ENCODE peak calls at places on chromosomes 7 and 10, in six cellular contexts. P is brain microvascular endothelial cell, M is GM19239, Z is non-pigmented ciliary epithelial cell, T is adipocyte, U is AG09319. S is an unnamed sample.

GRCh38 chr7:41189866-41190265 is 513.0 kb downstream of the INHBA start:
- DNase-seq in P (peak; percentile 95), M (no peak), Z (peak; percentile 98), T (peak; percentile 73), U (peak; percentile 27), S (peak; percentile 48)

GRCh38 chr10:60521974-60522405 is 132.3 kb upstream of the ANK3 start:
- DNase-seq in P (peak; percentile 53), M (no peak), Z (peak; percentile 84), T (peak; percentile 72), U (peak; percentile 18), S (no peak)

GRCh38 chr10:71241899-71242620 is 29.7 kb downstream of the UNC5B start:
- DNase-seq in P (no peak), M (no peak), Z (no peak), T (peak; percentile 15), U (no peak), S (peak; percentile 48)

GRCh38 chr7:43015301-43015700 is 83.1 kb downstream of the MRPL32 start:
- DNase-seq in P (no peak), M (no peak), Z (no peak), T (no peak), U (no peak), S (no peak)

GRCh38 chr10:60310746-60311145 is 78.9 kb downstream of the ANK3 start:
- DNase-seq in P (no peak), M (no peak), Z (no peak), T (peak; percentile 27), U (no peak), S (no peak)

GRCh38 chr10:55734112-55734511 is 626.9 kb downstream of the ZWINT start:
- DNase-seq in P (no peak), M (no peak), Z (no peak), T (no peak), U (no peak), S (no peak)

GRCh38 chr10:3111626-3112220 is 44.4 kb downstream of the PFKP start:
- DNase-seq in P (no peak), M (no peak), Z (no peak), T (no peak), U (no peak), S (no peak)

GRCh38 chr7:1638113-1638726 is 31.9 kb upstream of the ELFN1 start:
- DNase-seq in P (no peak), M (no peak), Z (no peak), T (peak; percentile 33), U (no peak), S (no peak)

GRCh38 chr7:108459922-108460551 is 3.8 kb upstream of the NRCAM start:
- DNase-seq in P (peak; percentile 47), M (no peak), Z (no peak), T (peak; percentile 60), U (no peak), S (peak; percentile 23)

GRCh38 chr7:92808635-92809034 is 27.7 kb downstream of the CDK6 start:
- DNase-seq in P (no peak), M (no peak), Z (no peak), T (peak; percentile 59), U (no peak), S (no peak)

GRCh38 chr10:33476757-33477273 is 142.3 kb upstream of the NRP1 start:
- DNase-seq in P (no peak), M (no peak), Z (no peak), T (no peak), U (no peak), S (no peak)

GRCh38 chr7:106236065-106236464 is 48.7 kb downstream of the NAMPT start:
- DNase-seq in P (no peak), M (no peak), Z (no peak), T (no peak), U (no peak), S (no peak)

GRCh38 chr7:151008511-151009323 is 15.6 kb downstream of the ATG9B start:
- DNase-seq in P (no peak), M (peak; percentile 97), Z (no peak), T (peak; percentile 41), U (no peak), S (peak; percentile 70)

GRCh38 chr10:102740229-102740628 is 3.5 kb upstream of the WBP1L start:
- DNase-seq in P (no peak), M (no peak), Z (no peak), T (no peak), U (no peak), S (no peak)

GRCh38 chr10:19803676-19804075 is 12.6 kb upstream of the PLXDC2 start:
- DNase-seq in P (no peak), M (no peak), Z (no peak), T (no peak), U (no peak), S (no peak)

GRCh38 chr10:117931078-117931477 is 115.7 kb downstream of the RAB11FIP2 start:
- DNase-seq in P (no peak), M (no peak), Z (no peak), T (no peak), U (no peak), S (no peak)

GRCh38 chr7:104972510-104972909 is 41.5 kb upstream of the KMT2E start:
- DNase-seq in P (peak; percentile 42), M (no peak), Z (no peak), T (peak; percentile 66), U (no peak), S (peak; percentile 41)

GRCh38 chr7:55111007-55111406 is 92.2 kb downstream of the EGFR start:
- DNase-seq in P (no peak), M (no peak), Z (no peak), T (peak; percentile 81), U (no peak), S (peak; percentile 46)

GRCh38 chr7:123185756-123186155 is 14.0 kb downstream of the SLC13A1 start:
- DNase-seq in P (no peak), M (no peak), Z (no peak), T (no peak), U (no peak), S (no peak)

GRCh38 chr7:40507166-40507565 is 372.4 kb downstream of the SUGCT start:
- DNase-seq in P (no peak), M (no peak), Z (no peak), T (no peak), U (no peak), S (no peak)

GRCh38 chr10:128210215-128211063 is 84.2 kb upstream of the MKI67 start:
- DNase-seq in P (no peak), M (peak; percentile 62), Z (no peak), T (peak; percentile 36), U (no peak), S (peak; percentile 90)

GRCh38 chr7:50399206-50399605 is 50.9 kb downstream of the FIGNL1 start:
- DNase-seq in P (no peak), M (no peak), Z (no peak), T (no peak), U (no peak), S (no peak)

GRCh38 chr7:87192784-87193487 is 26.6 kb downstream of the TMEM243 start:
- DNase-seq in P (no peak), M (no peak), Z (no peak), T (no peak), U (no peak), S (no peak)

GRCh38 chr10:101397140-101397539 is 43.2 kb downstream of the BTRC start:
- DNase-seq in P (peak; percentile 89), M (no peak), Z (peak; percentile 18), T (peak; percentile 69), U (peak; percentile 71), S (peak; percentile 55)

GRCh38 chr10:102262744-102263370 is 17.5 kb downstream of the GBF1 start:
- DNase-seq in P (no peak), M (no peak), Z (no peak), T (no peak), U (no peak), S (no peak)

GRCh38 chr7:70312336-70312735 is 714.1 kb downstream of the AUTS2 start:
- DNase-seq in P (no peak), M (no peak), Z (no peak), T (no peak), U (no peak), S (no peak)

GRCh38 chr7:129433823-129434171 is 435 bp upstream of the STRIP2 start:
- DNase-seq in P (no peak), M (no peak), Z (no peak), T (no peak), U (no peak), S (no peak)

GRCh38 chr10:6840093-6840763 is 260.2 kb upstream of the PRKCQ start:
- DNase-seq in P (no peak), M (no peak), Z (no peak), T (peak; percentile 31), U (no peak), S (no peak)

GRCh38 chr10:22294694-22295093 is 21.5 kb upstream of the COMMD3 start:
- DNase-seq in P (no peak), M (no peak), Z (no peak), T (no peak), U (no peak), S (no peak)

GRCh38 chr10:94192974-94193373 is 169.8 kb downstream of the NOC3L start:
- DNase-seq in P (peak; percentile 14), M (no peak), Z (no peak), T (peak; percentile 49), U (no peak), S (no peak)

GRCh38 chr7:64628721-64629120 is 37.2 kb upstream of the ZNF107 start:
- DNase-seq in P (no peak), M (no peak), Z (no peak), T (no peak), U (no peak), S (no peak)

GRCh38 chr7:67875558-67875957 is 878.9 kb downstream of the TYW1 start:
- DNase-seq in P (no peak), M (no peak), Z (no peak), T (no peak), U (no peak), S (no peak)

GRCh38 chr7:133196872-133197612 is 55.8 kb upstream of the EXOC4 start:
- DNase-seq in P (no peak), M (no peak), Z (no peak), T (no peak), U (no peak), S (no peak)

GRCh38 chr10:78781251-78781913 is 287.4 kb upstream of the ZMIZ1 start:
- DNase-seq in P (no peak), M (no peak), Z (no peak), T (no peak), U (no peak), S (no peak)